ENCODE peak calls at places on chromosomes 7 and 10, in five cellular contexts. N is ascending aorta; X is effector CD4-positive, alpha-beta T cell; F is Peyer's patch; S is posterior cingulate gyrus. T is an unnamed sample.

GRCh38 chr7:23357190-23358093 is 58.3 kb downstream of the MALSU1 start:
- DNase-seq in N (no peak), X (no peak), F (no peak), S (no peak), T (no peak)

GRCh38 chr10:7243139-7243538 is 167.7 kb downstream of the SFMBT2 start:
- DNase-seq in N (no peak), X (no peak), F (no peak), S (no peak), T (no peak)

GRCh38 chr7:18313970-18314369 is 181.6 kb upstream of the HDAC9 start:
- DNase-seq in N (no peak), X (no peak), F (no peak), S (no peak), T (no peak)

GRCh38 chr7:72467237-72467636 is 55.1 kb upstream of the CALN1 start:
- DNase-seq in N (no peak), X (no peak), F (no peak), S (no peak), T (no peak)

GRCh38 chr10:79003183-79004100 is 65.3 kb upstream of the ZMIZ1 start:
- DNase-seq in N (no peak), X (no peak), F (no peak), S (no peak), T (no peak)

GRCh38 chr7:29898301-29898700 is 91.3 kb downstream of the SCRN1 start:
- DNase-seq in N (no peak), X (no peak), F (no peak), S (no peak), T (no peak)

GRCh38 chr10:133384071-133384470 is 5.0 kb downstream of the PAOX start:
- DNase-seq in N (no peak), X (no peak), F (no peak), S (no peak), T (no peak)

GRCh38 chr10:12388671-12389070 is 39.3 kb downstream of the CAMK1D start:
- DNase-seq in N (no peak), X (no peak), F (no peak), S (peak), T (no peak)

GRCh38 chr7:41292457-41292856 is 410.4 kb downstream of the INHBA start:
- DNase-seq in N (no peak), X (no peak), F (no peak), S (no peak), T (no peak)

GRCh38 chr10:25357269-25357668 is 182.5 kb downstream of the GPR158 start:
- DNase-seq in N (no peak), X (no peak), F (no peak), S (no peak), T (no peak)

GRCh38 chr10:121753726-121754476 is 155.7 kb upstream of the FGFR2 start:
- DNase-seq in N (no peak), X (no peak), F (no peak), S (no peak), T (no peak)

T was measured in activated CD4-positive, alpha-beta memory T cell treated with anti-CD3 and anti-CD28 coated beads for 36 hours.